ENCODE peak calls at places on chromosomes 16 and 17, in four cellular contexts. One of them, this sample, is unnamed.

GRCh38 chr17:311119-311848 is 41.3 kb downstream of the RPH3AL start:
- DNase-seq in GM23338: peak
- DNase-seq in MM.1S: no peak
- DNase-seq in lower leg skin: no peak
- DNase-seq in this sample: no peak

GRCh38 chr16:781346-782010 is 6.7 kb downstream of the RPUSD1 start:
- DNase-seq in lower leg skin: no peak
- DNase-seq in GM23338: no peak
- DNase-seq in MM.1S: no peak
- DNase-seq in this sample: no peak

GRCh38 chr17:57954421-57955182 is 610 bp downstream of the CUEDC1 start:
- DNase-seq in lower leg skin: peak
- DNase-seq in MM.1S: no peak
- DNase-seq in GM23338: peak
- DNase-seq in this sample: peak

GRCh38 chr17:46060461-46060860 is 61.4 kb downstream of the STH start:
- DNase-seq in lower leg skin: no peak
- DNase-seq in GM23338: no peak
- DNase-seq in MM.1S: no peak
- DNase-seq in this sample: no peak

GRCh38 chr17:50185724-50186545 is 15.5 kb downstream of the COL1A1 start:
- DNase-seq in MM.1S: no peak
- DNase-seq in GM23338: no peak
- DNase-seq in lower leg skin: no peak
- DNase-seq in this sample: no peak

GRCh38 chr17:82933006-82933310 is 93.1 kb upstream of the ZNF750 start:
- DNase-seq in lower leg skin: no peak
- DNase-seq in MM.1S: no peak
- DNase-seq in GM23338: no peak
- DNase-seq in this sample: no peak

GRCh38 chr17:68942389-68942788 is 12.8 kb downstream of the ABCA8 start:
- DNase-seq in lower leg skin: no peak
- DNase-seq in GM23338: no peak
- DNase-seq in MM.1S: no peak
- DNase-seq in this sample: no peak

GRCh38 chr17:31448467-31449077 is 57.1 kb downstream of the RAB11FIP4 start:
- DNase-seq in MM.1S: no peak
- DNase-seq in GM23338: no peak
- DNase-seq in lower leg skin: no peak
- DNase-seq in this sample: no peak

GRCh38 chr16:47916266-47916665 is 239.5 kb downstream of the ABCC12 start:
- DNase-seq in MM.1S: no peak
- DNase-seq in lower leg skin: no peak
- DNase-seq in GM23338: no peak
- DNase-seq in this sample: no peak

GRCh38 chr16:28843766-28844165 is 2.4 kb downstream of the TUFM start:
- DNase-seq in GM23338: no peak
- DNase-seq in MM.1S: no peak
- DNase-seq in lower leg skin: no peak
- DNase-seq in this sample: no peak

GRCh38 chr17:77459018-77459755 is 318.4 kb downstream of the SEC14L1 start:
- DNase-seq in GM23338: no peak
- DNase-seq in MM.1S: no peak
- DNase-seq in lower leg skin: no peak
- DNase-seq in this sample: no peak

GRCh38 chr16:3401719-3402397 is 843 bp downstream of the ZNF174 start:
- DNase-seq in MM.1S: no peak
- DNase-seq in GM23338: peak
- DNase-seq in lower leg skin: no peak
- DNase-seq in this sample: peak

GRCh38 chr16:87459833-87460232 is 33.0 kb downstream of the ZCCHC14 start:
- DNase-seq in lower leg skin: no peak
- DNase-seq in MM.1S: no peak
- DNase-seq in GM23338: no peak
- DNase-seq in this sample: no peak

GRCh38 chr17:32659419-32659842 is 172.6 kb downstream of the CDK5R1 start:
- DNase-seq in GM23338: peak
- DNase-seq in MM.1S: peak
- DNase-seq in lower leg skin: peak
- DNase-seq in this sample: peak

GRCh38 chr17:37710344-37710886 is 34.4 kb downstream of the HNF1B start:
- DNase-seq in MM.1S: no peak
- DNase-seq in GM23338: peak
- DNase-seq in lower leg skin: no peak
- DNase-seq in this sample: peak

DNA sequence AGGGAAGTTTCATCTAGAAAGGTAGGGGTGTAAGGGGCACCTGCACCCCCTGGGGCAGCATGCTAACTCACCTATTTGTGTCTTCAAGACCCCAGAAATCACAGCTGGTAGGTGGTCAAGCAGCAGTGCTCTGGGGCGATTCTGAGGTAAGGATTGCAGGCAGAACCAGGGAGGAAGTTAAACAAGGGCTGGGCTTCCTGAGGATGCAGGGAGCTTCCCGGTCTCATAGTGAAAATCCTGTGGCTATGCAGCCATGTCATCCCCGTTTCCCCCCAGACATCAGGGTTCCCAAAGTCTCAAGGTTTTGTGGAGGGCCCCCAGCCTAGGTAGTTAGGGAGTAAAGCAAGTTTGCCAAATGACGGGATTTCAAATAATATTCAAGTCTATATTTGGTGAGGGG is 78.5 kb downstream of the C16orf78 start:
- DNase-seq in lower leg skin: no peak
- DNase-seq in GM23338: no peak
- DNase-seq in MM.1S: no peak
- DNase-seq in this sample: no peak
- H3K4me3 ChIP-seq in lower leg skin: no peak
- H3K4me3 ChIP-seq in GM23338: no peak
- H3K4me3 ChIP-seq in MM.1S: no peak
- H3K4me3 ChIP-seq in this sample: no peak

GRCh38 chr16:81496742-81497141 is 52.1 kb downstream of the CMIP start:
- DNase-seq in lower leg skin: no peak
- DNase-seq in MM.1S: no peak
- DNase-seq in GM23338: no peak
- DNase-seq in this sample: no peak

GRCh38 chr16:81495321-81496234 is 51.0 kb downstream of the CMIP start:
- DNase-seq in lower leg skin: no peak
- DNase-seq in GM23338: no peak
- DNase-seq in MM.1S: no peak
- DNase-seq in this sample: no peak

GRCh38 chr16:81498351-81498750 is 53.7 kb downstream of the CMIP start:
- DNase-seq in lower leg skin: no peak
- DNase-seq in GM23338: no peak
- DNase-seq in MM.1S: no peak
- DNase-seq in this sample: no peak

GRCh38 chr16:81499576-81500380 is 55.2 kb downstream of the CMIP start:
- DNase-seq in lower leg skin: no peak
- DNase-seq in MM.1S: no peak
- DNase-seq in GM23338: no peak
- DNase-seq in this sample: peak

DNA sequence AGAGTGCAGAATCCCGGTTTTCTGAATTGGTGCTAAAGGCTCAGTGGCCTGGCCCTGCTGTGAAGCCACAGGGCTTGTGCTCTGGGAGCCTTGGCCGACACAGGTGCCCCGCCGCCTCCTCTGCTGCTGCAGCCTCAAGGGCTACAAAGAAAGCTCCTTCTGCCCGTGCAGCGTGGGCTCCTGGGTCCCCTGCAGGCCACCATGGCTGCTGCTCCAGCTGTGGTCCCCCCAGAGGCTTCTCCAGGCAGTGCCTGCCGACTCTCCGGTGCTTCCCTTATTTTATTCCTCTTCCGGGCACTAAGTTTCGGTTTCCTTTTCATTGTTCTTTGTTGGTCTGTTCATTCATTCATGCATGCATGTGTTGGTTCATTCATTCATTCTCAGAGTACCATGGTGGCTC is 53.1 kb downstream of the CMIP start:
- DNase-seq in lower leg skin: no peak
- DNase-seq in MM.1S: no peak
- DNase-seq in GM23338: peak
- DNase-seq in this sample: no peak
- TF ChIP-seq CTCF in lower leg skin: no peak
- TF ChIP-seq CTCF in MM.1S: no peak
- TF ChIP-seq CTCF in GM23338: no peak
- TF ChIP-seq CTCF in this sample: no peak

GRCh38 chr17:81509048-81509686 is 3.4 kb downstream of the ACTG1 start:
- DNase-seq in MM.1S: peak
- DNase-seq in GM23338: no peak
- DNase-seq in lower leg skin: no peak
- DNase-seq in this sample: peak
- H3K4me3 ChIP-seq in MM.1S: no peak
- H3K4me3 ChIP-seq in GM23338: peak
- H3K4me3 ChIP-seq in lower leg skin: no peak
- H3K4me3 ChIP-seq in this sample: peak

GRCh38 chr17:75590314-75590761 is 2.7 kb downstream of the MYO15B start:
- DNase-seq in MM.1S: no peak
- DNase-seq in lower leg skin: no peak
- DNase-seq in GM23338: no peak
- DNase-seq in this sample: no peak

GRCh38 chr17:75589919-75590303 is 2.3 kb downstream of the MYO15B start:
- DNase-seq in GM23338: no peak
- DNase-seq in lower leg skin: no peak
- DNase-seq in MM.1S: no peak
- DNase-seq in this sample: no peak

GRCh38 chr17:75589017-75589918 is 1.7 kb downstream of the MYO15B start:
- DNase-seq in MM.1S: peak
- DNase-seq in GM23338: peak
- DNase-seq in lower leg skin: peak
- DNase-seq in this sample: peak

GRCh38 chr17:75588546-75589016 is 981 bp downstream of the MYO15B start:
- DNase-seq in MM.1S: no peak
- DNase-seq in GM23338: peak
- DNase-seq in lower leg skin: peak
- DNase-seq in this sample: no peak

DNA sequence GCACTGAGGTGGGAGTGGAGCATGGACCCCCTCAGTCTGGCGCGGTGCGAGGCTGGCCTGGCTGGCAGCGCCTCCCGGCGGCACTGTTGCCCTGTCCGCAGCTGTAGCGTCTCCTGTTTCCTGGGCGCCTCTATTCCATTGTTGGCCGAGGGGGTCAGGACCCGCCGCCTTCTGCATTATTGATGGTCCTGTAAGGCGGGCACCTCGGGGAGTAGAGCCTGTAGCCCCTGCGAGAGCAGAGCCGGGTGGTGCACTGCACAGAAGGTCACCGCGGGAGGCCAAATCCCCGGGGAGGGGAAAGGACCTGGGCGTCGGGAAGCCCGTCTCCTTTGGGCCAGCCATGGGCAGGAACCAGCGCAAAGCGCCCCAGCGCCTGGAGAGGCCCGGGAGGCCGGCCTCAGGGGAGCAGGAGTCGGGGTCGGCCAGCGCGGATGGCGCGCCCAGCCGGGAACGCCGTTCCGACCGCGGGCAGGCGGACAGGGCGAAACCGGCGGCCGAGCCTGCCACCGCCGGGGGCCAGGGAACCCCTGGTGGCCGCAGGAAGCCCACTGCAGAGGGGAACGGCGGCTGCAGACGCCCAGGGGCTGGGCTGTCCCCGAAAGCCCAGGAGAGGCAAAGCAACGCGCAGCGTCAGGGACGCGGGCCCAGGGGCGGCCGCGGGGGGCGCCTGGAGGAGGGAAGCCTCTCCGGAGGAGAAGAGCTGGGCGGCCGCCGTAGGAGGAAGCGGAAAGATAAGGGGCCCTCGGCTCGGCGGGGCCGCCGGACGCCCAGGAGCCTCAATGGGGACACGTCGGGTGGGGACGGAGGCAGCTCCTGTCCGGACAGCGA is at the start of gene MYO15B:
- DNase-seq in lower leg skin: peak
- DNase-seq in GM23338: peak
- DNase-seq in MM.1S: no peak
- DNase-seq in this sample: no peak
- TF ChIP-seq CTCF in lower leg skin: no peak
- TF ChIP-seq CTCF in GM23338: peak
- TF ChIP-seq CTCF in MM.1S: no peak
- TF ChIP-seq CTCF in this sample: no peak

DNA sequence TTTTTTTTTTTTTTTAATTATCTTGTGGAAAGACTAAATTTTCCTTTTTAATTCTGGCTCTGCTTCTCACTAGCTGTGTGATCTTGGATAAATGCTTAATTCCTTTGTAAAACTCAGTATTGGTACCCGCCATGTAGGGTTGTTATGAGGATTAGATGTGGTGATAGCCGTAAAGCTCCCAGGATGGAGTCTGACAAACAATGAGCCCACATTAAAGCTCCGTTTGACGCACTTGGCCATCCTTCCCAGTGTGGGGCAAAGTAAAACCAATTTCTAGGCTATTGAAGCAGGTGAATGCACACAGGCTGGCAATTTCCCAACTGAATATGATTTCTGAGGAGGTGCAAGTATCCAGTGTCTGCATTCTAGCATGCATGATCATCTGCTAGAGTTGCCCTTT is 123.6 kb downstream of the MRTFB start:
- DNase-seq in MM.1S: no peak
- DNase-seq in GM23338: no peak
- DNase-seq in lower leg skin: no peak
- DNase-seq in this sample: no peak
- H3K4me3 ChIP-seq in MM.1S: no peak
- H3K4me3 ChIP-seq in GM23338: no peak
- H3K4me3 ChIP-seq in lower leg skin: no peak
- H3K4me3 ChIP-seq in this sample: no peak